ENCODE peak calls at places on chromosome 10, in ten cellular contexts. One of them, this sample, is unnamed.

GRCh38 chr10:133258818-133259602 is 17.7 kb downstream of the ADAM8 start:
- DNase-seq in activated effector memory CD4-positive, alpha-beta T cell treated with anti-CD3 and anti-CD28 coated beads, Interleukin-2, amount 50 U/mL, for 16 hours: peak; percentile 93
- DNase-seq in hypothalamus: peak; percentile 34
- DNase-seq in cardiac muscle cell: no peak
- DNase-seq in activated naive CD4-positive, alpha-beta T cell: peak; percentile 62
- DNase-seq in immature natural killer cell: peak; percentile 59
- DNase-seq in A549: peak; percentile 88
- DNase-seq in left colon: peak; percentile 70
- DNase-seq in NCI-H345: no peak
- DNase-seq in anterior cingulate cortex: peak; percentile 73
- DNase-seq in this sample: peak; percentile 45

GRCh38 chr10:64463406-64463805 is 942.2 kb downstream of the REEP3 start:
- DNase-seq in anterior cingulate cortex: no peak
- DNase-seq in left colon: no peak
- DNase-seq in NCI-H345: no peak
- DNase-seq in immature natural killer cell: no peak
- DNase-seq in A549: no peak
- DNase-seq in cardiac muscle cell: no peak
- DNase-seq in activated naive CD4-positive, alpha-beta T cell: no peak
- DNase-seq in hypothalamus: no peak
- DNase-seq in activated effector memory CD4-positive, alpha-beta T cell treated with anti-CD3 and anti-CD28 coated beads, Interleukin-2, amount 50 U/mL, for 16 hours: no peak
- DNase-seq in this sample: no peak

GRCh38 chr10:114259825-114260224 is 20.8 kb downstream of the VWA2 start:
- DNase-seq in activated naive CD4-positive, alpha-beta T cell: no peak
- DNase-seq in A549: no peak
- DNase-seq in immature natural killer cell: no peak
- DNase-seq in activated effector memory CD4-positive, alpha-beta T cell treated with anti-CD3 and anti-CD28 coated beads, Interleukin-2, amount 50 U/mL, for 16 hours: no peak
- DNase-seq in NCI-H345: no peak
- DNase-seq in anterior cingulate cortex: no peak
- DNase-seq in left colon: no peak
- DNase-seq in cardiac muscle cell: no peak
- DNase-seq in hypothalamus: no peak
- DNase-seq in this sample: no peak

GRCh38 chr10:79298403-79299244 is 48.6 kb upstream of the PPIF start:
- DNase-seq in left colon: peak; percentile 68
- DNase-seq in anterior cingulate cortex: no peak
- DNase-seq in A549: peak; percentile 84
- DNase-seq in immature natural killer cell: no peak
- DNase-seq in hypothalamus: no peak
- DNase-seq in cardiac muscle cell: no peak
- DNase-seq in NCI-H345: peak; percentile 5
- DNase-seq in activated effector memory CD4-positive, alpha-beta T cell treated with anti-CD3 and anti-CD28 coated beads, Interleukin-2, amount 50 U/mL, for 16 hours: peak; percentile 81
- DNase-seq in activated naive CD4-positive, alpha-beta T cell: no peak
- DNase-seq in this sample: no peak

GRCh38 chr10:79243211-79244067 is 103.8 kb upstream of the PPIF start:
- DNase-seq in immature natural killer cell: peak; percentile 55
- DNase-seq in cardiac muscle cell: peak; percentile 77
- DNase-seq in anterior cingulate cortex: peak; percentile 66
- DNase-seq in hypothalamus: peak; percentile 63
- DNase-seq in NCI-H345: no peak
- DNase-seq in left colon: peak; percentile 58
- DNase-seq in activated naive CD4-positive, alpha-beta T cell: peak; percentile 36
- DNase-seq in activated effector memory CD4-positive, alpha-beta T cell treated with anti-CD3 and anti-CD28 coated beads, Interleukin-2, amount 50 U/mL, for 16 hours: peak; percentile 88
- DNase-seq in A549: no peak
- DNase-seq in this sample: no peak

GRCh38 chr10:13458107-13458761 is 70.6 kb downstream of the BEND7 start:
- DNase-seq in activated effector memory CD4-positive, alpha-beta T cell treated with anti-CD3 and anti-CD28 coated beads, Interleukin-2, amount 50 U/mL, for 16 hours: no peak
- DNase-seq in hypothalamus: no peak
- DNase-seq in A549: no peak
- DNase-seq in anterior cingulate cortex: no peak
- DNase-seq in NCI-H345: no peak
- DNase-seq in activated naive CD4-positive, alpha-beta T cell: no peak
- DNase-seq in immature natural killer cell: no peak
- DNase-seq in left colon: no peak
- DNase-seq in cardiac muscle cell: no peak
- DNase-seq in this sample: no peak

GRCh38 chr10:101123085-101123814 is 7.8 kb upstream of the TLX1 start:
- DNase-seq in A549: no peak
- DNase-seq in anterior cingulate cortex: no peak
- DNase-seq in activated effector memory CD4-positive, alpha-beta T cell treated with anti-CD3 and anti-CD28 coated beads, Interleukin-2, amount 50 U/mL, for 16 hours: no peak
- DNase-seq in left colon: no peak
- DNase-seq in activated naive CD4-positive, alpha-beta T cell: no peak
- DNase-seq in immature natural killer cell: no peak
- DNase-seq in cardiac muscle cell: no peak
- DNase-seq in hypothalamus: no peak
- DNase-seq in NCI-H345: peak; percentile 28
- DNase-seq in this sample: no peak

GRCh38 chr10:58023341-58024073 is 244.2 kb downstream of the IPMK start:
- DNase-seq in left colon: no peak
- DNase-seq in NCI-H345: no peak
- DNase-seq in hypothalamus: no peak
- DNase-seq in activated naive CD4-positive, alpha-beta T cell: no peak
- DNase-seq in activated effector memory CD4-positive, alpha-beta T cell treated with anti-CD3 and anti-CD28 coated beads, Interleukin-2, amount 50 U/mL, for 16 hours: no peak
- DNase-seq in cardiac muscle cell: no peak
- DNase-seq in A549: peak; percentile 83
- DNase-seq in anterior cingulate cortex: no peak
- DNase-seq in immature natural killer cell: no peak
- DNase-seq in this sample: no peak

GRCh38 chr10:101052285-101052684 is 9.5 kb upstream of the KAZALD1 start:
- DNase-seq in activated naive CD4-positive, alpha-beta T cell: no peak
- DNase-seq in cardiac muscle cell: no peak
- DNase-seq in immature natural killer cell: no peak
- DNase-seq in hypothalamus: peak; percentile 19
- DNase-seq in anterior cingulate cortex: peak; percentile 64
- DNase-seq in left colon: no peak
- DNase-seq in A549: peak; percentile 35
- DNase-seq in NCI-H345: no peak
- DNase-seq in activated effector memory CD4-positive, alpha-beta T cell treated with anti-CD3 and anti-CD28 coated beads, Interleukin-2, amount 50 U/mL, for 16 hours: no peak
- DNase-seq in this sample: no peak

GRCh38 chr10:119997429-119997828 is 104.9 kb downstream of the SEC23IP start:
- DNase-seq in activated effector memory CD4-positive, alpha-beta T cell treated with anti-CD3 and anti-CD28 coated beads, Interleukin-2, amount 50 U/mL, for 16 hours: no peak
- DNase-seq in hypothalamus: no peak
- DNase-seq in A549: no peak
- DNase-seq in anterior cingulate cortex: no peak
- DNase-seq in activated naive CD4-positive, alpha-beta T cell: no peak
- DNase-seq in NCI-H345: no peak
- DNase-seq in cardiac muscle cell: no peak
- DNase-seq in immature natural killer cell: no peak
- DNase-seq in left colon: no peak
- DNase-seq in this sample: no peak

GRCh38 chr10:90871279-90871760 is 454 bp upstream of the RPP30 start:
- DNase-seq in NCI-H345: peak; percentile 26
- DNase-seq in cardiac muscle cell: peak; percentile 78
- DNase-seq in anterior cingulate cortex: peak; percentile 28
- DNase-seq in activated effector memory CD4-positive, alpha-beta T cell treated with anti-CD3 and anti-CD28 coated beads, Interleukin-2, amount 50 U/mL, for 16 hours: peak; percentile 73
- DNase-seq in A549: peak; percentile 89
- DNase-seq in left colon: no peak
- DNase-seq in hypothalamus: peak; percentile 36
- DNase-seq in activated naive CD4-positive, alpha-beta T cell: no peak
- DNase-seq in immature natural killer cell: peak; percentile 21
- DNase-seq in this sample: no peak

GRCh38 chr10:96414303-96414702 is 55.5 kb upstream of the OPALIN start:
- DNase-seq in immature natural killer cell: no peak
- DNase-seq in cardiac muscle cell: no peak
- DNase-seq in anterior cingulate cortex: no peak
- DNase-seq in hypothalamus: no peak
- DNase-seq in left colon: no peak
- DNase-seq in A549: no peak
- DNase-seq in NCI-H345: no peak
- DNase-seq in activated effector memory CD4-positive, alpha-beta T cell treated with anti-CD3 and anti-CD28 coated beads, Interleukin-2, amount 50 U/mL, for 16 hours: no peak
- DNase-seq in activated naive CD4-positive, alpha-beta T cell: no peak
- DNase-seq in this sample: no peak

This sample was measured in esophagus squamous epithelium.